ENCODE peak calls at places on chromosomes 6 and 20, in four cellular contexts. E is astrocyte of the hippocampus; V is iPS DF 6.9; P is naive thymus-derived CD4-positive, alpha-beta T cell. O is an unnamed sample.
A peak's percentile ranks its signal among the peaks of the same experiment; 100 is the strongest.

GRCh38 chr6:75526502-75527127 is 33.0 kb upstream of the FILIP1 start:
- DNase-seq in E (peak; percentile 82), V (peak; percentile 43), P (peak; percentile 35), O (no peak)

GRCh38 chr20:8291873-8292272 is 159.8 kb downstream of the PLCB1 start:
- DNase-seq in E (peak; percentile 69), V (no peak), P (no peak), O (no peak)

GRCh38 chr6:47690791-47691190 is 7.6 kb upstream of the ADGRF4 start:
- DNase-seq in E (no peak), V (no peak), P (no peak), O (no peak)

GRCh38 chr6:154359679-154360078 is 3.1 kb upstream of the IPCEF1 start:
- DNase-seq in E (no peak), V (no peak), P (no peak), O (no peak)

GRCh38 chr6:69988458-69989126 is 122.2 kb downstream of the COL19A1 start:
- DNase-seq in E (no peak), V (no peak), P (no peak), O (no peak)

GRCh38 chr6:35385457-35386202 is 43.3 kb downstream of the PPARD start:
- DNase-seq in E (peak; percentile 66), V (no peak), P (no peak), O (no peak)

GRCh38 chr6:37242429-37243052 is 15.0 kb upstream of the TBC1D22B start:
- DNase-seq in E (peak; percentile 96), V (no peak), P (no peak), O (no peak)

GRCh38 chr6:46380152-46380807 is 111.0 kb downstream of the RCAN2 start:
- DNase-seq in E (no peak), V (no peak), P (no peak), O (no peak)

GRCh38 chr6:46628498-46628897 is 24.1 kb downstream of the CYP39A1 start:
- DNase-seq in E (no peak), V (no peak), P (no peak), O (no peak)

GRCh38 chr20:35595456-35595855 is 20.2 kb upstream of the SPAG4 start:
- DNase-seq in E (no peak), V (no peak), P (no peak), O (no peak)

GRCh38 chr6:106692112-106692822 is 62.9 kb downstream of the QRSL1 start:
- DNase-seq in E (peak; percentile 94), V (peak; percentile 61), P (no peak), O (peak; percentile 82)

GRCh38 chr6:40582892-40583291 is 4.3 kb downstream of the LRFN2 start:
- DNase-seq in E (no peak), V (no peak), P (no peak), O (no peak)

GRCh38 chr6:42260424-42260888 is 42.8 kb upstream of the MRPS10 start:
- DNase-seq in E (no peak), V (no peak), P (no peak), O (peak; percentile 30)

GRCh38 chr20:9163995-9164394 is 95.1 kb downstream of the PLCB4 start:
- DNase-seq in E (no peak), V (no peak), P (no peak), O (no peak)

GRCh38 chr6:99613705-99614429 is 7.2 kb downstream of the PRDM13 start:
- DNase-seq in E (peak; percentile 33), V (no peak), P (no peak), O (no peak)

GRCh38 chr6:107132330-107132954 is 17.1 kb upstream of the BEND3 start:
- DNase-seq in E (peak; percentile 54), V (no peak), P (no peak), O (no peak)

GRCh38 chr20:42855896-42856295 is 333.8 kb downstream of the PTPRT start:
- DNase-seq in E (no peak), V (no peak), P (no peak), O (no peak)

GRCh38 chr6:107064579-107065065 is 36.6 kb downstream of the MTRES1 start:
- DNase-seq in E (peak; percentile 78), V (no peak), P (no peak), O (no peak)

GRCh38 chr20:44896583-44896982 is 11.1 kb downstream of the YWHAB start:
- DNase-seq in E (no peak), V (no peak), P (no peak), O (no peak)

GRCh38 chr6:161215876-161216615 is 57.8 kb downstream of the AGPAT4 start:
- DNase-seq in E (peak; percentile 89), V (no peak), P (no peak), O (no peak)

GRCh38 chr20:59151820-59152219 is 11.8 kb upstream of the ZNF831 start:
- DNase-seq in E (no peak), V (no peak), P (no peak), O (no peak)